ENCODE peak calls at places on chromosome 7, in four cellular contexts. U is AML-193; C is stimulated activated CD8-positive, alpha-beta memory T cell treated with anti-CD3 and anti-CD28 coated beads, Interleukin-15, amount 100 ng/mL, for 4 hours; Y is PC-3. T is an unnamed sample.

GRCh38 chr7:1005303-1005702 is 22.3 kb downstream of the CYP2W1 start:
- DNase-seq in Y (no peak), C (no peak), U (no peak), T (no peak)

GRCh38 chr7:29988391-29989256 is 977 bp downstream of the SCRN1 start:
- DNase-seq in Y (peak), C (no peak), U (peak), T (peak)

GRCh38 chr7:141128506-141128905 is 54.6 kb downstream of the TMEM178B start:
- DNase-seq in U (no peak), Y (no peak), C (no peak), T (peak)

GRCh38 chr7:106493041-106493731 is 167.8 kb downstream of the CCDC71L start:
- DNase-seq in Y (no peak), U (no peak), C (no peak), T (no peak)

GRCh38 chr7:150941983-150942590 is 36.0 kb downstream of the KCNH2 start:
- DNase-seq in C (no peak), U (no peak), Y (peak), T (no peak)

GRCh38 chr7:130062246-130062645 is 8.1 kb upstream of the KLHDC10 start:
- DNase-seq in U (no peak), C (no peak), Y (no peak), T (no peak)

GRCh38 chr7:112416127-112416526 is 34.1 kb upstream of the IFRD1 start:
- DNase-seq in C (no peak), Y (no peak), U (no peak), T (no peak)

GRCh38 chr7:68642727-68643126 is 955.5 kb upstream of the AUTS2 start:
- DNase-seq in Y (no peak), U (no peak), C (no peak), T (no peak)

GRCh38 chr7:92835140-92835850 is 1.1 kb downstream of the CDK6 start:
- DNase-seq in Y (peak), C (no peak), U (peak), T (peak)

T was measured in SK-MEL-5.